ENCODE peak calls at places on chromosomes 1 and 21, in ten cellular contexts. B is fibroblast of lung, F is thoracic aorta, Z is tibial nerve, I is adrenal gland, E is mammary epithelial cell, V is DND-41, J is A549, K is ovary, H is suprapubic skin. O is an unnamed sample. For H3K4me1, the result is how much of the 10 kb centered on the place peaks cover.

GRCh38 chr1:82319526-82319925 is 518.8 kb downstream of the ADGRL2 start:
- DNase-seq in F (no peak), E (no peak), J (no peak), K (no peak), H (no peak), V (no peak), Z (no peak), I (no peak), B (peak), O (no peak)

GRCh38 chr1:2548068-2548589 is 8.0 kb upstream of the TNFRSF14 start:
- DNase-seq in H (peak), Z (peak), J (peak), V (peak), E (peak), K (peak), F (no peak), I (peak), B (peak), O (peak)

GRCh38 chr1:28507247-28507645 is 1.4 kb downstream of the RCC1 start:
- DNase-seq in K (no peak), F (no peak), B (no peak), V (peak), H (no peak), Z (no peak), J (no peak), I (peak), E (no peak), O (no peak)

GRCh38 chr1:43206721-43207228 is 34.6 kb downstream of the CFAP57 start:
- DNase-seq in H (no peak), E (peak), V (no peak), F (no peak), Z (no peak), I (peak), B (peak), K (no peak), J (peak), O (peak)

GRCh38 chr1:61238371-61238689 is 156.0 kb downstream of the NFIA start:
- DNase-seq in B (no peak), Z (no peak), F (no peak), H (no peak), I (no peak), K (no peak), E (no peak), J (no peak), V (no peak), O (no peak)

GRCh38 chr1:81406292-81406691 is 394.4 kb upstream of the ADGRL2 start:
- DNase-seq in J (no peak), E (no peak), I (no peak), V (no peak), H (no peak), K (no peak), F (no peak), B (no peak), Z (no peak), O (no peak)

GRCh38 chr1:114081145-114082046 is 72.3 kb downstream of the SYT6 start:
- DNase-seq in B (no peak), E (no peak), J (no peak), K (peak), V (no peak), F (no peak), H (no peak), Z (no peak), I (peak), O (no peak)

GRCh38 chr21:25979845-25980433 is 190.6 kb downstream of the APP start:
- DNase-seq in V (no peak), B (no peak), Z (no peak), K (no peak), F (no peak), J (no peak), H (no peak), E (peak), I (no peak), O (no peak)

GRCh38 chr21:45087022-45087823 is 12.8 kb downstream of the ADARB1 start:
- DNase-seq in V (peak), Z (no peak), E (no peak), I (no peak), F (no peak), H (no peak), J (no peak), B (no peak), K (no peak), O (no peak)

GRCh38 chr1:38527373-38527966 is 332.1 kb downstream of the RRAGC start:
- DNase-seq in E (no peak), K (no peak), F (no peak), Z (no peak), I (no peak), V (no peak), J (no peak), H (no peak), B (no peak), O (no peak)

GRCh38 chr1:95916616-95917015 is 682.6 kb downstream of the RWDD3 start:
- DNase-seq in Z (no peak), V (no peak), I (no peak), E (no peak), K (no peak), H (no peak), J (no peak), F (no peak), B (peak), O (no peak)

GRCh38 chr1:95309031-95309459 is 75.0 kb downstream of the RWDD3 start:
- DNase-seq in J (peak), F (no peak), Z (no peak), E (peak), K (no peak), H (no peak), I (peak), V (no peak), B (peak), O (no peak)

GRCh38 chr21:32382108-32382601 is 10.7 kb downstream of the URB1 start:
- DNase-seq in V (no peak), K (no peak), Z (no peak), I (no peak), H (no peak), E (no peak), B (peak), J (peak), F (no peak), O (no peak)

GRCh38 chr1:1020000-1020404 is at the start of gene AGRN:
- DNase-seq in E (peak), F (no peak), Z (no peak), I (no peak), K (peak), V (peak), B (no peak), J (no peak), H (no peak), O (no peak)

GRCh38 chr21:14677023-14677422 is 130.9 kb upstream of the SAMSN1 start:
- DNase-seq in V (no peak), I (no peak), E (no peak), K (no peak), J (no peak), F (no peak), H (no peak), Z (no peak), B (no peak), O (no peak)

GRCh38 chr1:101075926-101076325 is 50.3 kb upstream of the DPH5 start:
- DNase-seq in V (no peak), F (no peak), J (no peak), B (no peak), K (no peak), E (peak), H (no peak), I (no peak), Z (no peak), O (no peak)

GRCh38 chr21:37374026-37374425 is 7.5 kb downstream of the DYRK1A start:
- DNase-seq in Z (no peak), E (no peak), H (no peak), K (no peak), J (peak), V (no peak), B (peak), I (no peak), F (no peak), O (no peak)

GRCh38 chr21:35002879-35003722 is 46.0 kb downstream of the RUNX1 start:
- DNase-seq in V (no peak), F (no peak), E (peak), K (no peak), I (no peak), J (no peak), Z (no peak), B (peak), H (no peak), O (no peak)

GRCh38 chr1:115976062-115976899 is at the start of gene SLC22A15:
- DNase-seq in H (peak), F (peak), I (peak), J (peak), K (peak), E (peak), Z (peak), B (peak), V (no peak), O (peak)

GRCh38 chr1:41382531-41383090 is 21.4 kb downstream of the FOXO6 start:
- DNase-seq in B (peak), I (no peak), J (peak), Z (peak), F (no peak), E (peak), K (peak), H (peak), V (no peak), O (peak)

GRCh38 chr1:50425376-50426107 is 2.3 kb upstream of the DMRTA2 start:
- DNase-seq in E (no peak), F (no peak), B (no peak), Z (no peak), K (no peak), H (no peak), J (peak), V (no peak), I (no peak), O (no peak)

GRCh38 chr21:34073749-34074282 is 438 bp downstream of the MRPS6 start:
- DNase-seq in B (no peak), H (no peak), I (peak), E (no peak), K (peak), Z (no peak), F (no peak), J (no peak), V (peak), O (peak)

GRCh38 chr1:203607169-203607873 is 19.3 kb upstream of the ATP2B4 start:
- DNase-seq in E (peak), Z (no peak), B (peak), V (peak), J (peak), I (peak), H (no peak), F (no peak), K (peak), O (peak)

GRCh38 chr1:235996048-235996785 is 68.7 kb downstream of the NID1 start:
- DNase-seq in K (no peak), H (no peak), B (no peak), F (no peak), J (no peak), Z (no peak), I (no peak), V (no peak), E (no peak), O (no peak)

GRCh38 chr1:109933856-109934711 is 23.4 kb downstream of the CSF1 start:
- DNase-seq in F (no peak), H (peak), B (peak), V (no peak), J (no peak), K (no peak), I (no peak), Z (no peak), E (peak), O (no peak)

GRCh38 chr1:8938232-8939117 is 7.2 kb upstream of the CA6 start:
- DNase-seq in Z (no peak), V (peak), I (no peak), F (no peak), J (no peak), B (peak), H (no peak), E (no peak), K (no peak), O (no peak)

GRCh38 chr1:59687081-59687480 is 127.7 kb upstream of the HOOK1 start:
- DNase-seq in J (no peak), I (no peak), V (no peak), K (no peak), H (no peak), E (no peak), Z (no peak), B (no peak), F (no peak), O (no peak)

GRCh38 chr21:45822429-45823099 is 159.0 kb upstream of the COL6A1 start:
- DNase-seq in I (no peak), E (no peak), B (no peak), V (no peak), Z (no peak), H (no peak), J (no peak), K (no peak), F (no peak), O (no peak)

GRCh38 chr1:57874426-57874825 is 450.6 kb upstream of the DAB1 start:
- DNase-seq in K (no peak), Z (no peak), B (peak), E (no peak), I (no peak), F (no peak), V (no peak), J (no peak), H (no peak), O (no peak)

GRCh38 chr21:38903578-38904193 is 98.0 kb downstream of the ETS2 start:
- DNase-seq in I (no peak), K (no peak), V (no peak), B (no peak), J (no peak), H (no peak), E (peak), F (peak), Z (no peak), O (no peak)

GRCh38 chr1:149884433-149885363 is 14.7 kb upstream of the BOLA1 start:
- DNase-seq in F (no peak), Z (no peak), E (peak), B (peak), I (no peak), H (no peak), V (no peak), K (no peak), J (peak), O (no peak)

GRCh38 chr1:234242091-234242490 is 131.2 kb upstream of the COA6 start:
- DNase-seq in B (no peak), K (no peak), J (no peak), I (no peak), F (no peak), E (no peak), Z (no peak), H (no peak), V (no peak), O (no peak)

DNA sequence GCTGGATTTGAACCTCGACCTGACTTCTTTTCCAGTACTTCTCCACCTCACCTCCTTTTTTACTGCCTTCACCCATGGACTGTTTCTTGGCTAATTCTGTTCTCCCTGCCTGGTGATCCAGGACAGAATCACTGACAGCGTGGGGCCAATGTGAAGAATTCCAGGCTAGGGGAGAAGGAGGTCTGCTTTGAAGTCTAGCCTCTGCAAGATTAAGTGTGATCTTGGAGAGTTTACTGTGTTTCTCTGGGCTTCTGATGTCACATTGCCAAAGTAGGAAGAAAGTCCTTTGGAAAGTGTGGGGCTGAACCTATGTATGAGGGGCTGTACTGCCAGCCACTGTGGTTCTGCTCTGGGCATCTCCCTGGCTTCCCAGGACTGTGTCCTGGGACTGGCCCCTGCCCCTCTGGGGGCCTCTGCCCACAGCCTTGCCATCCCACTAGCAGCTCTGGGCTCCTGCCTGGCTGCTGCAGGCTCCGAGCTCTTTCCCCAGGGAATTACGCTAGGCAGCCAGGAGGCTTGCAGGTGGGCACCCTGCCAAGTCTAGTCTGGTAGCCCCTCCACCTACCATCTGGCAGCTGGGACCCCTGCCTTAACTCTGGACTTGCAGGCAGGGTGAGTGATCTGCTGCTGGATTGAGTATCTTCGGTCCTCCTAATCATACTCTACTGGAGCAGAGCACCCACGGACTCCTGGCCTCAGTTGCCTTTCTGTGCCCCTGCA is 52.2 kb downstream of the YARS1 start:
- DNase-seq in H (no peak), F (no peak), E (no peak), Z (no peak), J (no peak), I (no peak), B (no peak), K (no peak), V (no peak), O (no peak)
- H3K4me1 ChIP-seq in H (half or more), F (under half), E (half or more), Z (under half), J (half or more), I (half or more), B (under half), K (under half), V (under half), O (under half)

GRCh38 chr1:97017895-97018294 is 296.3 kb downstream of the PTBP2 start:
- DNase-seq in J (peak), E (no peak), V (no peak), F (no peak), Z (no peak), K (no peak), H (no peak), B (no peak), I (no peak), O (no peak)

GRCh38 chr1:97014426-97014825 is 292.8 kb downstream of the PTBP2 start:
- DNase-seq in J (no peak), V (no peak), F (no peak), Z (no peak), B (no peak), H (no peak), E (no peak), K (no peak), I (no peak), O (no peak)

GRCh38 chr1:97008226-97008625 is 286.6 kb downstream of the PTBP2 start:
- DNase-seq in F (no peak), H (no peak), B (peak), Z (no peak), K (no peak), J (no peak), E (no peak), V (no peak), I (no peak), O (no peak)

GRCh38 chr1:97010865-97011264 is 289.3 kb downstream of the PTBP2 start:
- DNase-seq in J (no peak), I (no peak), E (no peak), B (no peak), H (no peak), Z (no peak), F (no peak), K (no peak), V (no peak), O (no peak)

GRCh38 chr1:97013904-97014303 is 292.3 kb downstream of the PTBP2 start:
- DNase-seq in B (peak), E (peak), H (no peak), K (no peak), I (no peak), J (no peak), Z (no peak), F (no peak), V (no peak), O (no peak)
- H3K4me3 ChIP-seq in B (no peak), E (no peak), H (no peak), K (no peak), I (no peak), J (no peak), Z (no peak), F (no peak), V (no peak), O (no peak)

DNA sequence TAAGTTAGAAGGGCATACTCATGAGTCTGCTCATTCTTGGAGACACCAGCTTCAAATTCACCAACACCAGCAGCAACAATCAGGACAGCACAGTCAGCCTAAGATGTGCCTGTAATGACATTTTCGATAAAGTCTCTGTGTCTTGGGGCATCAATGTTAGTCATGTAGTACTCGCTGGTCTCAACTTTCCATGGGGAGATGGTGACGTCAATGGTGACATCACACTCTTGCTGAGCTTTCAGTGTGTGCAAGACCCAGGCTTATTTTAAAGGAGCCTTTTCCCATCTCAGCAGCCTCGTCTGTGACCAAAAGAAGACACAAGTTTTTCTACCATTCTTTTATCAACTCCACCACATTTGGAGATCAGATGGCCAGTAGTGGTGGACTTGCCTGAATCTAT is 75.5 kb downstream of the SERINC2 start:
- DNase-seq in E (peak), K (no peak), V (no peak), Z (no peak), H (no peak), F (no peak), J (no peak), I (no peak), B (no peak), O (no peak)
- TF ChIP-seq CTCF in E (no peak), K (no peak), V (no peak), Z (no peak), H (no peak), F (no peak), J (no peak), I (no peak), B (no peak), O (no peak)

GRCh38 chr1:243345205-243345604 is 89.4 kb downstream of the SDCCAG8 start:
- DNase-seq in H (no peak), J (peak), Z (no peak), V (peak), K (no peak), F (no peak), E (no peak), I (no peak), B (no peak), O (no peak)

GRCh38 chr1:243346016-243346415 is 90.2 kb downstream of the SDCCAG8 start:
- DNase-seq in K (no peak), I (no peak), J (no peak), E (no peak), V (no peak), Z (no peak), H (no peak), B (no peak), F (no peak), O (no peak)

GRCh38 chr1:243341074-243341473 is 85.2 kb downstream of the SDCCAG8 start:
- DNase-seq in B (no peak), Z (no peak), K (no peak), J (peak), E (no peak), H (no peak), V (no peak), F (no peak), I (no peak), O (no peak)

GRCh38 chr1:243346481-243346880 is 90.6 kb downstream of the SDCCAG8 start:
- DNase-seq in J (no peak), K (no peak), Z (no peak), H (no peak), B (no peak), F (no peak), I (no peak), E (no peak), V (no peak), O (no peak)

DNA sequence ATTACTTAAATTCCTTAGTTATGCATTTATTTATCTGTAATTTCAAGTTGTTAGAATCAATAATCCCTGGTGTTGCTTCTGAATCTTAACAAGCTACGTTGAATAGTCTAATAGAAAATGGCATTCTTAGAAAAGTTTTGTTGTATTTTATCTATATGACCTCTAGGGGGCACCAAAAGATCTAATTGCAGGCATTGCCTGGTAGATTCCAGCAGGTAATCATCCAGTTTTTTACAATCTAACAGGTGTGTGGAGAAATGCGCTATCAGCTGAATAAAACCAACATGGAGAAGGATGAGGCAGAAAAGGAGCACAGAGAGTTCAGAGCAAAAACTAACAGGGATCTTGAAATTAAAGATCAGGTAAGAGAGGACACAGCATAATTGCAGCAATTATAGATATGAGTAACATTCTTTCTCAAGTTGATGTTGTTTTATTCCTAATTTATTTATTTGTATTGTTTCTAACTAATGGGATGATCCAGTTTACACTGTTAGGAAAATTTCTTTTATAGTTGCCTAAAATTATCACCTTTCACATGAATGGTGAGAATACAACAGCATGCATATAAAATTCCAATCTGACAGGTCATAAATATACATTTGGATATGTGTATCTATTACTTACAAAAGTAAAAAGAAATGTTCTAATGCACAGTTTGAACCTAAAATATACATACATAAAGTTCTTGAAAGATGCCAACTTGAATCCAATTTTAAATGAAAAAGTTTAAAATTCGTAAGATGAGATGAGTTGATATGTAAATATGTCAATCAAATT is 88.3 kb downstream of the SDCCAG8 start:
- DNase-seq in F (no peak), Z (no peak), J (peak), K (no peak), H (no peak), B (peak), I (no peak), E (peak), V (no peak), O (no peak)
- H3K4me1 ChIP-seq in F (under half), Z (under half), J (under half), K (under half), H (under half), B (under half), I (under half), E (under half), V (under half), O (under half)

O was measured in left ventricle myocardium inferior.